ENCODE peak calls at places on chromosomes 7 and 10, in seven cellular contexts. U is kidney glomerular epithelial cell; I is T-helper 9 cell; M is pulmonary artery endothelial cell; X is ovary; E is effector CD4-positive, alpha-beta T cell; L is cardiac fibroblast. S is an unnamed sample.

GRCh38 chr7:46576950-46577349 is 655.9 kb upstream of the IGFBP3 start:
- DNase-seq in I (no peak), M (peak), L (peak), U (peak), E (no peak), X (no peak), S (no peak)

GRCh38 chr7:84123903-84124573 is 70.6 kb downstream of the SEMA3A start:
- DNase-seq in I (no peak), E (no peak), X (no peak), M (no peak), L (no peak), U (no peak), S (no peak)

GRCh38 chr10:43202224-43202656 is 64.0 kb downstream of the CSGALNACT2 start:
- DNase-seq in M (no peak), E (peak), I (peak), L (no peak), U (no peak), X (peak), S (peak)

GRCh38 chr7:142313528-142313927 is 55.7 kb upstream of the PRSS58 start:
- DNase-seq in I (no peak), X (no peak), E (no peak), L (no peak), M (no peak), U (no peak), S (peak)

GRCh38 chr7:957418-958220 is 3.1 kb upstream of the ADAP1 start:
- DNase-seq in X (peak), M (no peak), I (no peak), U (no peak), L (no peak), E (no peak), S (no peak)

GRCh38 chr7:102044984-102045673 is 227.7 kb downstream of the CUX1 start:
- DNase-seq in I (no peak), X (peak), M (peak), E (no peak), U (peak), L (peak), S (no peak)

GRCh38 chr7:73316521-73316920 is 7.9 kb upstream of the NSUN5 start:
- DNase-seq in L (no peak), X (no peak), U (no peak), M (no peak), I (no peak), E (no peak), S (no peak)

GRCh38 chr10:114694735-114695134 is 36.7 kb upstream of the ABLIM1 start:
- DNase-seq in E (no peak), U (no peak), I (peak), L (peak), X (no peak), M (no peak), S (no peak)

GRCh38 chr10:18397886-18398285 is 253.5 kb downstream of the NSUN6 start:
- DNase-seq in U (no peak), L (no peak), I (no peak), E (no peak), M (no peak), X (no peak), S (no peak)

GRCh38 chr7:155338632-155339320 is 41.1 kb downstream of the INSIG1 start:
- DNase-seq in X (no peak), L (no peak), E (no peak), I (no peak), M (no peak), U (no peak), S (peak)

GRCh38 chr10:48932831-48933670 is 6.6 kb downstream of the LRRC18 start:
- DNase-seq in L (no peak), I (no peak), X (no peak), M (no peak), U (no peak), E (no peak), S (no peak)

GRCh38 chr7:78499966-78500365 is 701.4 kb downstream of the PHTF2 start:
- DNase-seq in U (no peak), I (no peak), M (no peak), X (no peak), L (no peak), E (no peak), S (no peak)

GRCh38 chr7:47653550-47654351 is 71.8 kb upstream of the TNS3 start:
- DNase-seq in U (peak), X (no peak), L (peak), M (peak), E (no peak), I (no peak), S (no peak)

S was measured in naive thymus-derived CD8-positive, alpha-beta T cell.